ENCODE peak calls at places on chromosomes 4 and X, in ten cellular contexts. O is anterior cingulate cortex, Q is fibroblast of villous mesenchyme, A is amygdala, R is nucleus accumbens, J is GM12865, V is BJ, L is dorsolateral prefrontal cortex, W is amniotic epithelial cell, I is fibroblast of mammary gland. S is an unnamed sample.

GRCh38 chr4:85910985-85911384 is 436.0 kb downstream of the ARHGAP24 start:
- DNase-seq in O (no peak), Q (no peak), A (no peak), R (no peak), J (no peak), V (no peak), L (no peak), W (no peak), I (no peak), S (no peak)

GRCh38 chr4:114019276-114019971 is 40.0 kb upstream of the ARSJ start:
- DNase-seq in O (no peak), Q (no peak), A (no peak), R (no peak), J (no peak), V (no peak), L (no peak), W (peak), I (peak), S (no peak)

GRCh38 chr4:22897520-22898108 is 204.9 kb downstream of the GBA3 start:
- DNase-seq in O (peak), Q (peak), A (no peak), R (no peak), J (peak), V (no peak), L (no peak), W (peak), I (peak), S (no peak)

GRCh38 chr4:9771069-9771468 is 10.4 kb upstream of the DRD5 start:
- DNase-seq in O (no peak), Q (no peak), A (no peak), R (no peak), J (no peak), V (no peak), L (no peak), W (no peak), I (no peak), S (no peak)

GRCh38 chrX:14948701-14949100 is 75.5 kb downstream of the MOSPD2 start:
- DNase-seq in O (no peak), Q (peak), A (no peak), R (no peak), J (no peak), V (no peak), L (no peak), W (peak), I (no peak), S (no peak)

GRCh38 chrX:56113785-56114436 is 118.2 kb upstream of the KLF8 start:
- DNase-seq in O (no peak), Q (no peak), A (no peak), R (no peak), J (no peak), V (no peak), L (no peak), W (no peak), I (no peak), S (no peak)

GRCh38 chrX:111352424-111352823 is 59.6 kb downstream of the DCX start:
- DNase-seq in O (no peak), Q (peak), A (no peak), R (no peak), J (no peak), V (no peak), L (no peak), W (peak), I (peak), S (no peak)

GRCh38 chrX:15877380-15877779 is 22.8 kb upstream of the AP1S2 start:
- DNase-seq in O (no peak), Q (peak), A (peak), R (no peak), J (no peak), V (no peak), L (no peak), W (peak), I (peak), S (no peak)

GRCh38 chrX:386239-386767 is 404 bp downstream of the PPP2R3B start:
- DNase-seq in O (no peak), Q (no peak), A (no peak), R (no peak), J (peak), V (no peak), L (no peak), W (no peak), I (no peak), S (peak)

GRCh38 chr4:119587796-119588195 is 40.8 kb downstream of the PDE5A start:
- DNase-seq in O (no peak), Q (no peak), A (no peak), R (no peak), J (no peak), V (no peak), L (no peak), W (peak), I (no peak), S (no peak)

GRCh38 chrX:1727531-1728027 is 112.7 kb downstream of the ASMT start:
- DNase-seq in O (no peak), Q (no peak), A (no peak), R (no peak), J (no peak), V (peak), L (no peak), W (peak), I (no peak), S (no peak)

GRCh38 chrX:26873736-26874135 is 589.4 kb downstream of the PPP4R3C start:
- DNase-seq in O (no peak), Q (no peak), A (no peak), R (no peak), J (no peak), V (no peak), L (no peak), W (no peak), I (no peak), S (no peak)

GRCh38 chr4:80161413-80162058 is 35.8 kb upstream of the PRDM8 start:
- DNase-seq in O (no peak), Q (no peak), A (no peak), R (no peak), J (no peak), V (no peak), L (no peak), W (no peak), I (no peak), S (no peak)

GRCh38 chr4:139556735-139557505 is 901 bp upstream of the SETD7 start:
- DNase-seq in O (peak), Q (no peak), A (no peak), R (no peak), J (peak), V (no peak), L (peak), W (no peak), I (no peak), S (peak)

GRCh38 chrX:46791927-46792825 is 33.3 kb upstream of the SLC9A7 start:
- DNase-seq in O (no peak), Q (peak), A (no peak), R (no peak), J (peak), V (peak), L (no peak), W (peak), I (peak), S (no peak)

GRCh38 chr4:167838686-167839085 is 253.7 kb upstream of the ANXA10 start:
- DNase-seq in O (no peak), Q (no peak), A (no peak), R (no peak), J (no peak), V (no peak), L (no peak), W (no peak), I (no peak), S (no peak)

GRCh38 chr4:120517966-120518365 is 404.6 kb downstream of the PRDM5 start:
- DNase-seq in O (no peak), Q (peak), A (no peak), R (no peak), J (peak), V (peak), L (no peak), W (peak), I (peak), S (no peak)

GRCh38 chrX:140034916-140035315 is 69.6 kb upstream of the CXorf66 start:
- DNase-seq in O (no peak), Q (no peak), A (no peak), R (no peak), J (no peak), V (no peak), L (no peak), W (no peak), I (no peak), S (no peak)

GRCh38 chr4:152258391-152258790 is 277.5 kb downstream of the FBXW7 start:
- DNase-seq in O (no peak), Q (no peak), A (no peak), R (no peak), J (no peak), V (no peak), L (no peak), W (no peak), I (no peak), S (no peak)

GRCh38 chrX:135009838-135010237 is 12.5 kb downstream of the RTL8B start:
- DNase-seq in O (no peak), Q (no peak), A (no peak), R (no peak), J (no peak), V (no peak), L (no peak), W (no peak), I (no peak), S (no peak)

GRCh38 chr4:126850286-126850685 is 782.5 kb upstream of the INTU start:
- DNase-seq in O (no peak), Q (peak), A (no peak), R (no peak), J (no peak), V (peak), L (no peak), W (peak), I (peak), S (no peak)

GRCh38 chrX:38061335-38061734 is 55.0 kb downstream of the SYTL5 start:
- DNase-seq in O (no peak), Q (peak), A (no peak), R (no peak), J (no peak), V (no peak), L (no peak), W (peak), I (peak), S (no peak)

GRCh38 chr4:108355523-108356208 is 186.9 kb upstream of the LEF1 start:
- DNase-seq in O (no peak), Q (no peak), A (no peak), R (no peak), J (peak), V (no peak), L (no peak), W (no peak), I (no peak), S (no peak)

GRCh38 chr4:108834787-108835384 is 72.0 kb upstream of the ETNPPL start:
- DNase-seq in O (no peak), Q (peak), A (no peak), R (no peak), J (no peak), V (no peak), L (no peak), W (peak), I (peak), S (no peak)

GRCh38 chrX:21905209-21905735 is 35.2 kb upstream of the SMS start:
- DNase-seq in O (no peak), Q (no peak), A (no peak), R (no peak), J (no peak), V (no peak), L (no peak), W (no peak), I (no peak), S (no peak)

GRCh38 chr4:186851291-186852077 is 127.8 kb upstream of the FAT1 start:
- DNase-seq in O (no peak), Q (no peak), A (no peak), R (no peak), J (no peak), V (no peak), L (no peak), W (no peak), I (no peak), S (no peak)

S was measured in stimulated activated CD8-positive, alpha-beta memory T cell treated with anti-CD3 and anti-CD28 coated beads, Interleukin-15, amount 100 ng/mL, for 48 hours.